ENCODE peak calls at places on chromosomes 1 and 21, in eight cellular contexts. One of them, this sample, is unnamed.

GRCh38 chr1:39816431-39817090 is 27.9 kb upstream of the BMP8B start:
- DNase-seq in suprapubic skin: peak; percentile 84
- DNase-seq in CD4-positive, alpha-beta T cell: peak; percentile 58
- DNase-seq in stomach: peak; percentile 75
- DNase-seq in mammary epithelial cell: peak; percentile 60
- DNase-seq in PC-3: peak; percentile 89
- DNase-seq in colonic mucosa: peak; percentile 82
- DNase-seq in kidney: peak; percentile 83
- DNase-seq in this sample: peak; percentile 41

GRCh38 chr1:74396942-74397341 is 115.5 kb downstream of the LRRC53 start:
- DNase-seq in stomach: no peak
- DNase-seq in colonic mucosa: no peak
- DNase-seq in suprapubic skin: no peak
- DNase-seq in CD4-positive, alpha-beta T cell: no peak
- DNase-seq in kidney: peak; percentile 74
- DNase-seq in PC-3: no peak
- DNase-seq in mammary epithelial cell: no peak
- DNase-seq in this sample: no peak

GRCh38 chr1:175192630-175193338 is at the start of gene KIAA0040:
- DNase-seq in kidney: peak; percentile 93
- DNase-seq in suprapubic skin: peak; percentile 86
- DNase-seq in CD4-positive, alpha-beta T cell: peak; percentile 30
- DNase-seq in mammary epithelial cell: peak; percentile 84
- DNase-seq in stomach: peak; percentile 81
- DNase-seq in PC-3: peak; percentile 77
- DNase-seq in colonic mucosa: peak; percentile 84
- DNase-seq in this sample: peak; percentile 14

GRCh38 chr1:115893545-115893944 is 52.6 kb upstream of the NHLH2 start:
- DNase-seq in colonic mucosa: no peak
- DNase-seq in PC-3: no peak
- DNase-seq in stomach: no peak
- DNase-seq in suprapubic skin: no peak
- DNase-seq in kidney: no peak
- DNase-seq in CD4-positive, alpha-beta T cell: no peak
- DNase-seq in mammary epithelial cell: no peak
- DNase-seq in this sample: no peak

GRCh38 chr1:145927916-145928647 is 798 bp upstream of the RBM8A start:
- DNase-seq in suprapubic skin: no peak
- DNase-seq in kidney: no peak
- DNase-seq in CD4-positive, alpha-beta T cell: no peak
- DNase-seq in mammary epithelial cell: no peak
- DNase-seq in colonic mucosa: peak; percentile 28
- DNase-seq in stomach: no peak
- DNase-seq in PC-3: no peak
- DNase-seq in this sample: no peak

GRCh38 chr1:167905182-167905581 is 8.8 kb downstream of the ADCY10 start:
- DNase-seq in suprapubic skin: no peak
- DNase-seq in CD4-positive, alpha-beta T cell: no peak
- DNase-seq in mammary epithelial cell: no peak
- DNase-seq in PC-3: no peak
- DNase-seq in stomach: no peak
- DNase-seq in colonic mucosa: no peak
- DNase-seq in kidney: no peak
- DNase-seq in this sample: no peak

GRCh38 chr1:170929412-170929834 is 5.9 kb upstream of the MROH9 start:
- DNase-seq in suprapubic skin: no peak
- DNase-seq in PC-3: no peak
- DNase-seq in kidney: no peak
- DNase-seq in stomach: no peak
- DNase-seq in mammary epithelial cell: no peak
- DNase-seq in CD4-positive, alpha-beta T cell: no peak
- DNase-seq in colonic mucosa: no peak
- DNase-seq in this sample: no peak

GRCh38 chr1:172118618-172119017 is 277.3 kb downstream of the DNM3 start:
- DNase-seq in PC-3: no peak
- DNase-seq in CD4-positive, alpha-beta T cell: no peak
- DNase-seq in suprapubic skin: no peak
- DNase-seq in kidney: no peak
- DNase-seq in mammary epithelial cell: no peak
- DNase-seq in stomach: no peak
- DNase-seq in colonic mucosa: no peak
- DNase-seq in this sample: no peak

GRCh38 chr1:158035976-158036583 is 42.6 kb downstream of the KIRREL1 start:
- DNase-seq in PC-3: peak; percentile 79
- DNase-seq in colonic mucosa: peak; percentile 42
- DNase-seq in CD4-positive, alpha-beta T cell: no peak
- DNase-seq in mammary epithelial cell: peak; percentile 24
- DNase-seq in kidney: no peak
- DNase-seq in stomach: no peak
- DNase-seq in suprapubic skin: no peak
- DNase-seq in this sample: no peak

GRCh38 chr1:179079113-179079761 is 2.6 kb upstream of the TOR3A start:
- DNase-seq in kidney: no peak
- DNase-seq in stomach: peak; percentile 47
- DNase-seq in colonic mucosa: peak; percentile 67
- DNase-seq in CD4-positive, alpha-beta T cell: peak; percentile 28
- DNase-seq in PC-3: peak; percentile 75
- DNase-seq in suprapubic skin: no peak
- DNase-seq in mammary epithelial cell: peak; percentile 61
- DNase-seq in this sample: peak; percentile 30

GRCh38 chr1:15760520-15761211 is 2.1 kb downstream of the FBLIM1 start:
- DNase-seq in colonic mucosa: peak; percentile 36
- DNase-seq in CD4-positive, alpha-beta T cell: no peak
- DNase-seq in stomach: no peak
- DNase-seq in kidney: peak; percentile 95
- DNase-seq in mammary epithelial cell: peak; percentile 60
- DNase-seq in suprapubic skin: no peak
- DNase-seq in PC-3: peak; percentile 76
- DNase-seq in this sample: no peak

GRCh38 chr21:43866233-43866632 is 1.2 kb downstream of the AGPAT3 start:
- DNase-seq in stomach: no peak
- DNase-seq in suprapubic skin: no peak
- DNase-seq in PC-3: peak; percentile 50
- DNase-seq in colonic mucosa: peak; percentile 64
- DNase-seq in CD4-positive, alpha-beta T cell: no peak
- DNase-seq in kidney: no peak
- DNase-seq in mammary epithelial cell: peak; percentile 29
- DNase-seq in this sample: no peak

GRCh38 chr1:203148127-203148526 is 20.6 kb downstream of the ADORA1 start:
- DNase-seq in suprapubic skin: no peak
- DNase-seq in PC-3: peak; percentile 57
- DNase-seq in mammary epithelial cell: no peak
- DNase-seq in CD4-positive, alpha-beta T cell: no peak
- DNase-seq in stomach: peak; percentile 45
- DNase-seq in kidney: peak; percentile 19
- DNase-seq in colonic mucosa: peak; percentile 42
- DNase-seq in this sample: no peak

GRCh38 chr1:114262314-114262960 is 108.8 kb upstream of the SYT6 start:
- DNase-seq in stomach: no peak
- DNase-seq in suprapubic skin: no peak
- DNase-seq in colonic mucosa: no peak
- DNase-seq in mammary epithelial cell: no peak
- DNase-seq in CD4-positive, alpha-beta T cell: no peak
- DNase-seq in PC-3: no peak
- DNase-seq in kidney: no peak
- DNase-seq in this sample: no peak

GRCh38 chr1:172322219-172323061 is 98.0 kb upstream of the C1orf105 start:
- DNase-seq in colonic mucosa: no peak
- DNase-seq in suprapubic skin: no peak
- DNase-seq in stomach: no peak
- DNase-seq in mammary epithelial cell: peak; percentile 67
- DNase-seq in kidney: peak; percentile 72
- DNase-seq in CD4-positive, alpha-beta T cell: no peak
- DNase-seq in PC-3: peak; percentile 97
- DNase-seq in this sample: no peak

GRCh38 chr1:157193702-157194391 is 55.7 kb upstream of the ETV3 start:
- DNase-seq in stomach: peak; percentile 78
- DNase-seq in CD4-positive, alpha-beta T cell: peak; percentile 15
- DNase-seq in kidney: no peak
- DNase-seq in PC-3: peak; percentile 83
- DNase-seq in suprapubic skin: no peak
- DNase-seq in mammary epithelial cell: peak; percentile 63
- DNase-seq in colonic mucosa: peak; percentile 74
- DNase-seq in this sample: no peak

GRCh38 chr1:24765308-24765988 is 20.2 kb downstream of the CLIC4 start:
- DNase-seq in CD4-positive, alpha-beta T cell: no peak
- DNase-seq in stomach: no peak
- DNase-seq in PC-3: no peak
- DNase-seq in kidney: no peak
- DNase-seq in suprapubic skin: no peak
- DNase-seq in mammary epithelial cell: no peak
- DNase-seq in colonic mucosa: no peak
- DNase-seq in this sample: no peak

GRCh38 chr1:181513786-181514297 is 30.5 kb downstream of the CACNA1E start:
- DNase-seq in kidney: no peak
- DNase-seq in suprapubic skin: no peak
- DNase-seq in colonic mucosa: no peak
- DNase-seq in PC-3: no peak
- DNase-seq in mammary epithelial cell: no peak
- DNase-seq in CD4-positive, alpha-beta T cell: no peak
- DNase-seq in stomach: no peak
- DNase-seq in this sample: no peak

GRCh38 chr1:200165493-200166220 is 138.1 kb downstream of the NR5A2 start:
- DNase-seq in colonic mucosa: no peak
- DNase-seq in suprapubic skin: no peak
- DNase-seq in kidney: no peak
- DNase-seq in PC-3: no peak
- DNase-seq in CD4-positive, alpha-beta T cell: no peak
- DNase-seq in mammary epithelial cell: no peak
- DNase-seq in stomach: no peak
- DNase-seq in this sample: no peak

GRCh38 chr1:179141592-179142244 is 59.8 kb downstream of the TOR3A start:
- DNase-seq in stomach: no peak
- DNase-seq in kidney: no peak
- DNase-seq in CD4-positive, alpha-beta T cell: no peak
- DNase-seq in mammary epithelial cell: peak; percentile 78
- DNase-seq in PC-3: peak; percentile 56
- DNase-seq in suprapubic skin: no peak
- DNase-seq in colonic mucosa: no peak
- DNase-seq in this sample: no peak

GRCh38 chr1:2861988-2862430 is 60.5 kb upstream of the TTC34 start:
- DNase-seq in suprapubic skin: no peak
- DNase-seq in mammary epithelial cell: no peak
- DNase-seq in CD4-positive, alpha-beta T cell: no peak
- DNase-seq in colonic mucosa: no peak
- DNase-seq in PC-3: no peak
- DNase-seq in stomach: no peak
- DNase-seq in kidney: peak; percentile 51
- DNase-seq in this sample: no peak
- H3K9me3 ChIP-seq in suprapubic skin: no peaks in the 10 kb centered on the region
- H3K9me3 ChIP-seq in mammary epithelial cell: peaks cover 42% of the 10 kb centered on the region
- H3K9me3 ChIP-seq in CD4-positive, alpha-beta T cell: no peaks in the 10 kb centered on the region
- H3K9me3 ChIP-seq in colonic mucosa: no peaks in the 10 kb centered on the region
- H3K9me3 ChIP-seq in PC-3: no peaks in the 10 kb centered on the region
- H3K9me3 ChIP-seq in stomach: no peaks in the 10 kb centered on the region
- H3K9me3 ChIP-seq in kidney: no peaks in the 10 kb centered on the region
- H3K9me3 ChIP-seq in this sample: no peaks in the 10 kb centered on the region

DNA sequence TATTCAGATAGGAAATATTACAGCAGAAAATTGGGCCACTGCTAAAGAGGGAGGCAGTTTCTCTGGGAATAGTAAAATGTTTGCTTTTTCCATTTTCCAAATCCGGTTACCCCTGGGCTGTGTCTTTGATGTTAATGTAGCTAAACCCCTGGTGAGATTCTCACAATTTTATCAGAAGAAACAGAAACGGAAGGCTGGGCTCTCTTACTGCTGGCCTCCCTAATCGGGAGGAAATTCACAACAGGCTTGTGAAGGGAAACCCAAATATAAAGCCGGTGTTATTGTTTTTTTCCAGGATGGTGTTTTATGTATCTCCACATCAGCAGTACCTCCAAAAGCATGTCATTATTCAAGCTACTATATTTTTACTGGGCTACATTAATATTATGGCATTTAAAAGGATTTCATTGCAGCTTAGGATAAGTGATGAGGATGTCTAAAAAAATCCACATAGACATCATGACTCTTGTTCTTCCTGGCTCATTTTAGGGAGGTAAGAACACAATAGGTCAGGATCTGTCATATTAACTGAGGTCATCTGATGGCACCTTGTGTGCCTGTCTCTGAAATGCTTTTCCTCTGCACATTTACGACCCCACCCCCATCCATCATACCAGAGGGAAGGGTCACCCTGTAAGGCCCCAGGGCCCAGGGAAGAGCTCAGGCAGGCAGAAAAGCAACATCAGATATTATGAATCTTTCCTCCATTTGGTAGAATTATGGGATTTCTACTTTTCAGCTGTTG is 158.7 kb downstream of the DSCAM start:
- DNase-seq in stomach: no peak
- DNase-seq in colonic mucosa: no peak
- DNase-seq in suprapubic skin: no peak
- DNase-seq in mammary epithelial cell: no peak
- DNase-seq in kidney: no peak
- DNase-seq in CD4-positive, alpha-beta T cell: no peak
- DNase-seq in PC-3: no peak
- DNase-seq in this sample: no peak
- H3K9me3 ChIP-seq in stomach: no peaks in the 10 kb centered on the region
- H3K9me3 ChIP-seq in colonic mucosa: no peaks in the 10 kb centered on the region
- H3K9me3 ChIP-seq in suprapubic skin: peaks cover under 1% of the 10 kb centered on the region
- H3K9me3 ChIP-seq in mammary epithelial cell: no peaks in the 10 kb centered on the region
- H3K9me3 ChIP-seq in kidney: no peaks in the 10 kb centered on the region
- H3K9me3 ChIP-seq in CD4-positive, alpha-beta T cell: no peaks in the 10 kb centered on the region
- H3K9me3 ChIP-seq in PC-3: peaks cover 22% of the 10 kb centered on the region
- H3K9me3 ChIP-seq in this sample: no peaks in the 10 kb centered on the region

DNA sequence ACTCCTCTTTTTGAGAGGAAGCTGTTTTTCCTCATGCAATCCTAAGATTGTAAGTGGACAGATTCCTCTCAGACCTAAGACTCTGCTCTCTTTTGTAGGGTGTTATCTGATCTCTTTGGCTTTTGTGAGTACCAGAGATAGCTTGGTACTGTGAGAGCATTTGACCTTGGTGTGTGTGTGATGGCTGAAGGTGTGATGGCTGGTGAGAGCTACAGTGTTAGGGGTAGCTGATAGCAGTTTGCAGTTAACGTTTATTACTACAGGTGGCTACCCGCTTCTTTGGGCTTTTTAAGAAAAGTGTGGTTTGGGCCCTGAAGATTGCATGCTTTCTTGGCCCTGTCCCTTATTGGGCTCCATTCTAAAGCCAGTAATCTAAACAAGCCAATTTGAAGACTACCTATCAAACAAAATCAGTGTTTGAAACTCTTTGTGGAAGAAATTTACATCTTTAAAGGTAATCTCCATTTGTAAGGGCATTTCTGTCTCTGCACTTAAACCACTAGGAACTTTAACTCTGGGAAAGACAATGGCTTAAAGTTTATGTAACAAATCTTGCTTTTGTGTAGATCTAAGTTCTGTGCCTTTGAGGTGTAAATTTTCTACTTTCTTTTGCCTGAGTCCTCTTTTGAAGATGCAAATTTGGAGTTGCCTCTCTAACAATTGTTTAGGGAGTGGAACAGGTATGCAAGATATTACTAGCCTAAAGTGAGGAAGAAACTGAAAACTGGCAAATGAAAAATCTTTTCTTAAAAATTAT is 85.3 kb upstream of the SERBP1 start:
- DNase-seq in colonic mucosa: no peak
- DNase-seq in PC-3: no peak
- DNase-seq in stomach: no peak
- DNase-seq in CD4-positive, alpha-beta T cell: no peak
- DNase-seq in mammary epithelial cell: no peak
- DNase-seq in kidney: no peak
- DNase-seq in suprapubic skin: no peak
- DNase-seq in this sample: no peak
- H3K9me3 ChIP-seq in colonic mucosa: no peaks in the 10 kb centered on the region
- H3K9me3 ChIP-seq in PC-3: no peaks in the 10 kb centered on the region
- H3K9me3 ChIP-seq in stomach: peaks cover 14% of the 10 kb centered on the region
- H3K9me3 ChIP-seq in CD4-positive, alpha-beta T cell: no peaks in the 10 kb centered on the region
- H3K9me3 ChIP-seq in mammary epithelial cell: peaks cover 5% of the 10 kb centered on the region
- H3K9me3 ChIP-seq in kidney: no peaks in the 10 kb centered on the region
- H3K9me3 ChIP-seq in suprapubic skin: no peaks in the 10 kb centered on the region
- H3K9me3 ChIP-seq in this sample: no peaks in the 10 kb centered on the region

GRCh38 chr1:247716546-247716945 is at the start of gene OR6F1:
- DNase-seq in PC-3: no peak
- DNase-seq in suprapubic skin: no peak
- DNase-seq in stomach: no peak
- DNase-seq in CD4-positive, alpha-beta T cell: no peak
- DNase-seq in kidney: no peak
- DNase-seq in mammary epithelial cell: no peak
- DNase-seq in colonic mucosa: no peak
- DNase-seq in this sample: no peak
- H3K9me3 ChIP-seq in PC-3: peaks cover 10% of the 10 kb centered on the region
- H3K9me3 ChIP-seq in suprapubic skin: peaks cover 7% of the 10 kb centered on the region
- H3K9me3 ChIP-seq in stomach: peaks cover 10% of the 10 kb centered on the region
- H3K9me3 ChIP-seq in CD4-positive, alpha-beta T cell: peaks cover 10% of the 10 kb centered on the region
- H3K9me3 ChIP-seq in kidney: no peaks in the 10 kb centered on the region
- H3K9me3 ChIP-seq in mammary epithelial cell: peaks cover 12% of the 10 kb centered on the region
- H3K9me3 ChIP-seq in colonic mucosa: no peaks in the 10 kb centered on the region
- H3K9me3 ChIP-seq in this sample: no peaks in the 10 kb centered on the region

This sample was measured in T-helper 17 cell.